ENCODE peak calls at places on chromosomes 1 and 21, in four cellular contexts. T, O, G and M are unnamed samples.

GRCh38 chr21:26949830-26950229 is 17.1 kb downstream of the ADAMTS5 start:
- DNase-seq in T (no peak), O (no peak), G (no peak), M (no peak)

GRCh38 chr1:172906778-172907592 is 143.8 kb downstream of the TNFSF18 start:
- DNase-seq in T (no peak), O (no peak), G (no peak), M (no peak)

GRCh38 chr1:221442056-221442455 is 299.8 kb downstream of the DUSP10 start:
- DNase-seq in T (no peak), O (no peak), G (no peak), M (no peak)

GRCh38 chr1:221149676-221150075 is 270.4 kb downstream of the HLX start:
- DNase-seq in T (no peak), O (no peak), G (no peak), M (no peak)

GRCh38 chr1:52288286-52288685 is 77.7 kb downstream of the CC2D1B start:
- DNase-seq in T (no peak), O (no peak), G (no peak), M (no peak)

GRCh38 chr1:96845464-96845863 is 123.9 kb downstream of the PTBP2 start:
- DNase-seq in T (no peak), O (peak; percentile 51), G (peak; percentile 5), M (no peak)

GRCh38 chr1:56516539-56517252 is 62.7 kb downstream of the PLPP3 start:
- DNase-seq in T (no peak), O (no peak), G (no peak), M (no peak)

GRCh38 chr1:2573250-2573649 is 13.3 kb upstream of the PRXL2B start:
- DNase-seq in T (no peak), O (no peak), G (no peak), M (no peak)

GRCh38 chr1:89454845-89455521 is 69.6 kb upstream of the LRRC8B start:
- DNase-seq in T (no peak), O (peak; percentile 44), G (peak; percentile 50), M (no peak)

GRCh38 chr1:66374561-66375111 is 159.3 kb upstream of the SGIP1 start:
- DNase-seq in T (no peak), O (no peak), G (no peak), M (no peak)

GRCh38 chr1:37575692-37576091 is 19.0 kb downstream of the DNALI1 start:
- DNase-seq in T (no peak), O (no peak), G (no peak), M (no peak)

GRCh38 chr1:17569200-17570139 is 30.0 kb downstream of the ARHGEF10L start:
- DNase-seq in T (no peak), O (no peak), G (no peak), M (peak; percentile 56)

GRCh38 chr21:27519357-27519756 is 552.5 kb upstream of the ADAMTS5 start:
- DNase-seq in T (no peak), O (no peak), G (no peak), M (no peak)

GRCh38 chr1:54287176-54287650 is 87.2 kb downstream of the MRPL37 start:
- DNase-seq in T (no peak), O (peak; percentile 59), G (peak; percentile 54), M (no peak)

GRCh38 chr1:200302192-200302892 is 107.5 kb downstream of the ZNF281 start:
- DNase-seq in T (peak; percentile 23), O (no peak), G (peak; percentile 60), M (no peak)

GRCh38 chr1:59290173-59290954 is 6.5 kb upstream of the FGGY start:
- DNase-seq in T (no peak), O (peak; percentile 61), G (no peak), M (no peak)

GRCh38 chr1:110927484-110928075 is 36.1 kb downstream of the LRIF1 start:
- DNase-seq in T (no peak), O (no peak), G (no peak), M (no peak)

GRCh38 chr1:114224196-114224907 is 70.7 kb upstream of the SYT6 start:
- DNase-seq in T (no peak), O (no peak), G (no peak), M (no peak)

GRCh38 chr1:116020668-116021272 is 44.5 kb downstream of the SLC22A15 start:
- DNase-seq in T (no peak), O (peak; percentile 74), G (peak; percentile 18), M (no peak)

GRCh38 chr1:33342041-33342723 is 21.3 kb upstream of the A3GALT2 start:
- DNase-seq in T (peak; percentile 43), O (peak; percentile 89), G (no peak), M (peak; percentile 41)

GRCh38 chr1:54488831-54489626 is 59.0 kb upstream of the ACOT11 start:
- DNase-seq in T (peak; percentile 84), O (peak; percentile 75), G (peak; percentile 62), M (peak; percentile 80)

GRCh38 chr1:234750922-234751595 is 141.1 kb upstream of the IRF2BP2 start:
- DNase-seq in T (no peak), O (no peak), G (no peak), M (no peak)

GRCh38 chr1:150973826-150974579 is 632 bp downstream of the CERS2 start:
- DNase-seq in T (no peak), O (peak; percentile 67), G (peak; percentile 23), M (no peak)

GRCh38 chr1:11262171-11263049 is at the start of gene MTOR:
- DNase-seq in T (peak; percentile 92), O (peak; percentile 99), G (peak; percentile 93), M (peak; percentile 93)
- TF ChIP-seq CTCF in T (no peak), O (peak; percentile 43), G (no peak), M (no peak)

GRCh38 chr1:1359316-1359667 is 937 bp upstream of the MXRA8 start:
- DNase-seq in T (peak; percentile 8), O (no peak), G (no peak), M (no peak)

GRCh38 chr1:1356166-1356795 is 2.1 kb downstream of the MXRA8 start:
- DNase-seq in T (no peak), O (no peak), G (no peak), M (no peak)

GRCh38 chr1:1358433-1359201 is at the start of gene MXRA8:
- DNase-seq in T (peak; percentile 21), O (peak; percentile 97), G (no peak), M (no peak)

GRCh38 chr1:1356796-1357401 is 1.5 kb downstream of the MXRA8 start:
- DNase-seq in T (no peak), O (no peak), G (no peak), M (no peak)

DNA sequence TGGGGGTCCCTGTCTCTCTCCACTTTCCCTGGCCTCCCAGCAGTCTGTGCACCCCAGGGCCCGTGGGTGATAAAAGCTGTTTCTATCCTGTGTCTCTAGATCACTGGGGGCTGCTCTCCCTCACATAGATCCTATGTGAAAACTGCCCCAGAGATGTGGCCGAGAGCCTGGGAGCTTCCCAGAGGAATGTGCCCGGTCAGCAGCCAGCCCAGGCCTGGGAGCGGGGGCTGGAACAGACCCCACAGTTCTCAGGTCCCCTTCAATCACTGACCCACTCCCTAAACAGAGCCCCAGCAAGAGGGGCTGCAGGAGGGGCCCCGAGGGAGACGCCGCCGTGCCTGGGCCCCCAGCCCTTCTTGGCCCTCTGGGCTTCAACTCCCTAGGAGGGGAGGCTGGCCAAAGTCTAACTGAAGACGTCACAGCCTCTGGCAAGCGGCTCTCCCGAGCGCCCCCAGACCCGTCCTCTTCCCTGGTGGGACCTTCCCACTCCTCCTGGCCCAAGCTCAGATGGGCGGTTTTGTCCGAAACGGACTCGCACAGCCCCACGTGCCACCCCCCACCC is 403 bp downstream of the MXRA8 start:
- DNase-seq in T (no peak), O (peak; percentile 43), G (no peak), M (no peak)
- TF ChIP-seq CTCF in T (no peak), O (no peak), G (no peak), M (no peak)

GRCh38 chr21:43653626-43654025 is 5.7 kb downstream of the HSF2BP start:
- DNase-seq in T (no peak), O (no peak), G (no peak), M (no peak)
- TF ChIP-seq CTCF in T (no peak), O (no peak), G (no peak), M (no peak)

GRCh38 chr1:244653439-244654283 is 735 bp downstream of the DESI2 start:
- DNase-seq in T (peak; percentile 12), O (no peak), G (no peak), M (no peak)
- TF ChIP-seq CTCF in T (no peak), O (no peak), G (no peak), M (no peak)

GRCh38 chr1:21366288-21366687 is 73.6 kb upstream of the NBPF3 start:
- DNase-seq in T (no peak), O (no peak), G (no peak), M (no peak)

GRCh38 chr1:21365036-21365435 is 74.8 kb upstream of the ECE1 start:
- DNase-seq in T (no peak), O (no peak), G (no peak), M (no peak)

GRCh38 chr1:21357161-21357560 is 66.9 kb upstream of the ECE1 start:
- DNase-seq in T (no peak), O (no peak), G (no peak), M (no peak)

GRCh38 chr1:21361506-21361905 is 71.2 kb upstream of the ECE1 start:
- DNase-seq in T (no peak), O (no peak), G (no peak), M (no peak)

DNA sequence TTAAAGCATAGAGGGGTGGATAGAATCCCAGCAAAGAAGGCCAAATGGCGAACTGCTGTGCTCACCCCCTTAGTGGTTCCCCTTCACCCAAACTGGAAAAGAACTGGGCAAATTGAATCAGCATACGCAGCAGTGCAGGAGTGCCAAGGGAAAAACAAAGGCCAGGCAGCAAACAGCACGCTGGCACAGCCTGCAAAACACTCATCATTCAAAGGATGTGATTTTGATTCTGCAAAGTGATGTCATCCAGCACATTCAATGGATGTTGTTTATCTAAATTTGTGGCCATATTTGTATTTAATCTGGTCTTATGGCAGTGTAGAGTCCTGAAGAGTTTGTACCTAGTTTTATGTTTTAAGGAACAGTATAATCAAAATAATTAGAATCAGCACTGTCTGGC is 71.8 kb upstream of the ECE1 start:
- DNase-seq in T (no peak), O (no peak), G (no peak), M (no peak)
- TF ChIP-seq CTCF in T (no peak), O (no peak), G (no peak), M (no peak)

DNA sequence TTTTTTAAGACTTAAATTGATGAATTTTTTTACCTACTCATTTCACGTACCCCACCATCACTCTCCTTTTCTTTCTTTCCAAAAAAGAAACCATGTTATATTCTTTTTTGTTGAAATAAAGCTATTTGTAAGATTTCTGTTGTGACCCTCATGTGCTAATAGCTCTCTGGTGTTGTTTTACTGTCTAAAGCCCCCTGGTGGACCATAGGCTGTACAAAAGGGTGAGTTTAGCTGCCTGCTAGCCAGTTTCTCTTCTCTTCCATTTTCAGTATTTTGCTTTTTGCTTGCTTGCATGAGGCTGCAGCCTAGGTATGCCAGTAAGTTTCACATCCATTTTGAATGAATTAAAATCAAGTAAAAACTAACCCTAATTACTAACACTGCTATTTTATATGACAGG is 15.6 kb upstream of the VAMP3 start:
- DNase-seq in T (no peak), O (no peak), G (no peak), M (no peak)
- TF ChIP-seq CTCF in T (peak; percentile 61), O (peak; percentile 53), G (no peak), M (no peak)

GRCh38 chr21:31110430-31110829 is 72.2 kb upstream of the KRTAP19-8 start:
- DNase-seq in T (no peak), O (no peak), G (no peak), M (no peak)

GRCh38 chr21:31111093-31111492 is 72.8 kb upstream of the KRTAP19-8 start:
- DNase-seq in T (no peak), O (no peak), G (no peak), M (no peak)

GRCh38 chr21:31107871-31108270 is 69.6 kb upstream of the KRTAP19-8 start:
- DNase-seq in T (no peak), O (no peak), G (no peak), M (no peak)

GRCh38 chr21:31107151-31107785 is 69.0 kb upstream of the KRTAP19-8 start:
- DNase-seq in T (no peak), O (no peak), G (no peak), M (no peak)

GRCh38 chr21:31108969-31109368 is 70.7 kb upstream of the KRTAP19-8 start:
- DNase-seq in T (no peak), O (no peak), G (no peak), M (no peak)
- TF ChIP-seq CTCF in T (no peak), O (peak; percentile 36), G (peak; percentile 19), M (no peak)